ENCODE peak calls at places on chromosomes 4 and X, in eight cellular contexts. U is heart right ventricle; E is AG04450; J is body of pancreas; G is AG10803; Q is uterus; S is CD8-positive, alpha-beta T cell; I is HFF-Myc. Z is an unnamed sample.

GRCh38 chrX:132704769-132705168 is 215.9 kb upstream of the MBNL3 start:
- DNase-seq in U (no peak), E (no peak), J (no peak), G (no peak), Q (no peak), S (no peak), I (no peak), Z (no peak)

GRCh38 chr4:7512428-7512827 is 77.7 kb upstream of the PSAPL1 start:
- DNase-seq in U (no peak), E (no peak), J (no peak), G (no peak), Q (no peak), S (no peak), I (no peak), Z (no peak)

GRCh38 chrX:53223955-53224859 is 800 bp downstream of the KDM5C start:
- DNase-seq in U (no peak), E (peak), J (peak), G (peak), Q (peak), S (no peak), I (no peak), Z (peak)

GRCh38 chrX:154373340-154374306 is 811 bp downstream of the FLNA start:
- DNase-seq in U (peak), E (peak), J (peak), G (peak), Q (peak), S (no peak), I (no peak), Z (no peak)

GRCh38 chrX:87941841-87942240 is 424.2 kb downstream of the KLHL4 start:
- DNase-seq in U (no peak), E (no peak), J (no peak), G (no peak), Q (no peak), S (no peak), I (no peak), Z (no peak)

GRCh38 chrX:106905064-106905708 is 2.0 kb upstream of the RIPPLY1 start:
- DNase-seq in U (no peak), E (no peak), J (no peak), G (no peak), Q (no peak), S (no peak), I (no peak), Z (no peak)

GRCh38 chrX:24082446-24082845 is 27.7 kb downstream of the EIF2S3 start:
- DNase-seq in U (no peak), E (no peak), J (no peak), G (no peak), Q (no peak), S (no peak), I (no peak), Z (no peak)

GRCh38 chr4:112119358-112119783 is 25.9 kb upstream of the FAM241A start:
- DNase-seq in U (no peak), E (no peak), J (no peak), G (no peak), Q (no peak), S (no peak), I (no peak), Z (no peak)

GRCh38 chrX:143437439-143437838 is 79.8 kb downstream of the SPANXN3 start:
- DNase-seq in U (no peak), E (no peak), J (no peak), G (no peak), Q (no peak), S (no peak), I (no peak), Z (no peak)
- TF ChIP-seq CTCF in U (peak), E (no peak), J (peak), G (no peak), Q (no peak), S (no peak), I (no peak), Z (no peak)

DNA sequence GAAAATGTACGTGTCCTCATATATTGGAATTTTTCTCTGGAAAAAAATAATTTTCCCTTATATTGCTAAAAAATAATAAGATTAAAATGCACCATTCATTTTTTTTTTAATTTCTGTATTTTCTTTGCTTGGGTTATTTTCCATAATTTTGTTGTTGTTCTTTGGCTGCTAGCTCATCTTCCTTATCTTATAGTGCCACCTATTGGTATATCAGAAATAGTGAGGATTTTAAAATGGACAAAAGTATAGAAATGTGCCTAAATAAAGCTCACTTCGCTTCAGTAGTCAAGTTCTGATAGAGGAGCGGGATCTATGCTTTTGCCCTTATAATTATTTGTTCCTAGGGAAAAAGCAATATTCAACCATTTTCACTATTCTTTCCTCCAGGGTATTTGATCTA is 134.8 kb downstream of the NAP1L3 start:
- DNase-seq in U (no peak), E (no peak), J (no peak), G (no peak), Q (no peak), S (no peak), I (no peak), Z (no peak)
- TF ChIP-seq CTCF in U (peak), E (no peak), J (peak), G (no peak), Q (no peak), S (no peak), I (no peak), Z (peak)

GRCh38 chr4:140884431-140885058 is 128.4 kb upstream of the TBC1D9 start:
- DNase-seq in U (no peak), E (peak), J (peak), G (peak), Q (no peak), S (no peak), I (peak), Z (no peak)
- TF ChIP-seq CTCF in U (peak), E (peak), J (peak), G (peak), Q (peak), S (no peak), I (peak), Z (no peak)

GRCh38 chrX:13764765-13765164 is 30.2 kb downstream of the OFD1 start:
- DNase-seq in U (no peak), E (no peak), J (peak), G (no peak), Q (no peak), S (no peak), I (no peak), Z (no peak)
- TF ChIP-seq CTCF in U (peak), E (peak), J (peak), G (no peak), Q (no peak), S (no peak), I (peak), Z (no peak)

DNA sequence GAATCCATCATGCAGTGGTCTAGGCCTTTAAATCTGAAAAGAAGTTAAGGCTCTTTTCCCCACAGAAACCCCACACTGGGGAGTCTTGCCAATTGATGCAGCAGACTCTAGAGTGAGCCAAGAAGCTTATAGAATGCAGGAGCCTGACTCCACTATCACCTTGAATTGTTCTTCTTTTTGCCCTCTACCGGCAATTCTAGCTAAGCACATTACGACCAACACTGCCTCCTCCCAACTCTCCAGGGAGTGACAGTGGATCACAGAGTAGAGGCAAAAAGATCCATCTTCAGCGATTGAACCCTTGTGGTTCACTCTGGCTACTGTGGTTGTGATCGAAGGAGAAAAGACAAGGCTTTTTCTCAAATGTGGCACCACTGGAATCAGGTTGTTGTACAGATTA is 331.5 kb downstream of the NKX6-1 start:
- DNase-seq in U (no peak), E (no peak), J (no peak), G (no peak), Q (no peak), S (no peak), I (no peak), Z (no peak)
- TF ChIP-seq CTCF in U (no peak), E (peak), J (no peak), G (no peak), Q (no peak), S (no peak), I (no peak), Z (no peak)

Z was measured in mesothelial cell of epicardium.